ENCODE peak calls at places on chromosomes 7 and 10, in four cellular contexts. T, Y, V and E are unnamed samples.

GRCh38 chr7:131244259-131244852 is 83.3 kb upstream of the MKLN1 start:
- DNase-seq in V (no peak), T (no peak), Y (no peak), E (no peak)

GRCh38 chr7:76310102-76310957 is 7.9 kb downstream of the HSPB1 start:
- DNase-seq in V (peak; percentile 40), Y (no peak), T (no peak), E (no peak)

GRCh38 chr7:122790132-122790531 is 87.4 kb upstream of the RNF148 start:
- DNase-seq in V (no peak), Y (no peak), T (no peak), E (no peak)

GRCh38 chr10:58714436-58714835 is 201.8 kb downstream of the BICC1 start:
- DNase-seq in Y (no peak), V (no peak), T (no peak), E (no peak)

GRCh38 chr10:133079836-133080682 is 7.7 kb upstream of the ADGRA1 start:
- DNase-seq in T (no peak), Y (no peak), V (no peak), E (no peak)

GRCh38 chr7:115005942-115006341 is 84.0 kb downstream of the MDFIC start:
- DNase-seq in T (no peak), Y (no peak), V (no peak), E (no peak)

GRCh38 chr10:60572511-60573194 is 183.0 kb upstream of the ANK3 start:
- DNase-seq in T (no peak), Y (peak; percentile 53), V (peak; percentile 18), E (no peak)

GRCh38 chr7:111168182-111168581 is 77.3 kb downstream of the LRRN3 start:
- DNase-seq in T (no peak), V (no peak), Y (no peak), E (no peak)

GRCh38 chr10:2980116-2980515 is 87.2 kb upstream of the PFKP start:
- DNase-seq in Y (no peak), V (no peak), T (peak; percentile 5), E (no peak)

GRCh38 chr7:124728610-124729009 is 37.0 kb downstream of the GPR37 start:
- DNase-seq in Y (no peak), T (no peak), V (no peak), E (no peak)

GRCh38 chr7:149467321-149467859 is 6.5 kb upstream of the ZNF777 start:
- DNase-seq in Y (no peak), T (no peak), V (no peak), E (no peak)

GRCh38 chr7:133837248-133837647 is 289.9 kb upstream of the LRGUK start:
- DNase-seq in Y (no peak), T (no peak), V (no peak), E (no peak)

GRCh38 chr10:29328988-29329387 is 40.1 kb downstream of the LYZL1 start:
- DNase-seq in V (no peak), Y (peak; percentile 65), T (no peak), E (no peak)

GRCh38 chr7:84069036-84069435 is 125.6 kb downstream of the SEMA3A start:
- DNase-seq in V (no peak), Y (no peak), T (no peak), E (no peak)

GRCh38 chr7:158950914-158951635 is 94.7 kb downstream of the DYNC2I1 start:
- DNase-seq in Y (no peak), V (no peak), T (no peak), E (no peak)

GRCh38 chr10:22615819-22616499 is 98.4 kb downstream of the PIP4K2A start:
- DNase-seq in T (peak; percentile 78), Y (peak; percentile 44), V (peak; percentile 49), E (no peak)

GRCh38 chr7:122423591-122423990 is 119.0 kb upstream of the FEZF1 start:
- DNase-seq in Y (no peak), T (no peak), V (no peak), E (no peak)

GRCh38 chr7:92835851-92836488 is 403 bp downstream of the CDK6 start:
- DNase-seq in V (no peak), Y (peak; percentile 32), T (peak; percentile 41), E (no peak)

GRCh38 chr10:19812976-19813375 is 3.3 kb upstream of the PLXDC2 start:
- DNase-seq in T (no peak), Y (no peak), V (no peak), E (no peak)

GRCh38 chr10:43254881-43255643 is 11.8 kb downstream of the RASGEF1A start:
- DNase-seq in Y (peak; percentile 28), V (no peak), T (no peak), E (no peak)

GRCh38 chr10:101130984-101131961 is at the start of gene TLX1:
- DNase-seq in T (peak; percentile 54), V (no peak), Y (peak; percentile 68), E (no peak)

GRCh38 chr10:119863951-119864565 is 8.6 kb downstream of the MCMBP start:
- DNase-seq in Y (no peak), V (no peak), T (no peak), E (no peak)

GRCh38 chr7:151087247-151088018 is 1.2 kb downstream of the AGAP3 start:
- DNase-seq in V (peak; percentile 63), T (peak; percentile 29), Y (peak; percentile 87), E (no peak)

GRCh38 chr7:16646427-16647081 is 573 bp downstream of the BZW2 start:
- DNase-seq in T (no peak), V (no peak), Y (no peak), E (no peak)

GRCh38 chr10:43735907-43736306 is 87.2 kb upstream of the ZNF32 start:
- DNase-seq in Y (no peak), T (no peak), V (no peak), E (no peak)

GRCh38 chr7:128266891-128267839 is 26.1 kb downstream of the LEP start:
- DNase-seq in T (no peak), V (peak; percentile 46), Y (peak; percentile 62), E (no peak)

GRCh38 chr10:46019541-46020343 is 10.7 kb downstream of the NCOA4 start:
- DNase-seq in Y (no peak), V (no peak), T (peak; percentile 88), E (peak; percentile 6)